ENCODE peak calls at places on chromosome 20, in four cellular contexts. One of them, this sample, is unnamed.

GRCh38 chr20:50919567-50919966 is 11.7 kb downstream of the ADNP start:
- DNase-seq in K562: no peak
- DNase-seq in HepG2: no peak
- DNase-seq in H1: no peak
- DNase-seq in this sample: peak; percentile 62

GRCh38 chr20:64084209-64085152 is at the start of gene LKAAEAR1:
- DNase-seq in K562: no peak
- DNase-seq in HepG2: no peak
- DNase-seq in H1: peak; percentile 75
- DNase-seq in this sample: no peak

GRCh38 chr20:58623579-58624473 is 27.3 kb upstream of the STX16 start:
- DNase-seq in K562: peak; percentile 89
- DNase-seq in HepG2: peak; percentile 68
- DNase-seq in H1: no peak
- DNase-seq in this sample: peak; percentile 94

GRCh38 chr20:34127787-34128186 is 15.7 kb upstream of the EIF2S2 start:
- DNase-seq in K562: no peak
- DNase-seq in HepG2: no peak
- DNase-seq in H1: no peak
- DNase-seq in this sample: no peak

GRCh38 chr20:37873909-37874308 is 29.0 kb upstream of the VSTM2L start:
- DNase-seq in K562: no peak
- DNase-seq in HepG2: no peak
- DNase-seq in H1: no peak
- DNase-seq in this sample: no peak

GRCh38 chr20:37954205-37954604 is 51.3 kb downstream of the VSTM2L start:
- DNase-seq in K562: no peak
- DNase-seq in HepG2: no peak
- DNase-seq in H1: peak; percentile 29
- DNase-seq in this sample: no peak

GRCh38 chr20:63009988-63010769 is 3.4 kb upstream of the BHLHE23 start:
- DNase-seq in K562: peak; percentile 35
- DNase-seq in HepG2: no peak
- DNase-seq in H1: no peak
- DNase-seq in this sample: no peak

GRCh38 chr20:43409041-43409913 is 48.4 kb upstream of the SRSF6 start:
- DNase-seq in K562: peak; percentile 25
- DNase-seq in HepG2: peak; percentile 50
- DNase-seq in H1: peak; percentile 63
- DNase-seq in this sample: no peak

GRCh38 chr20:4813076-4813838 is 91.5 kb downstream of the PRND start:
- DNase-seq in K562: no peak
- DNase-seq in HepG2: no peak
- DNase-seq in H1: no peak
- DNase-seq in this sample: no peak

GRCh38 chr20:35700625-35701148 is 1.5 kb downstream of the ROMO1 start:
- DNase-seq in K562: no peak
- DNase-seq in HepG2: no peak
- DNase-seq in H1: no peak
- DNase-seq in this sample: no peak

GRCh38 chr20:663315-664090 is 10.5 kb upstream of the SRXN1 start:
- DNase-seq in K562: no peak
- DNase-seq in HepG2: no peak
- DNase-seq in H1: peak; percentile 74
- DNase-seq in this sample: no peak

GRCh38 chr20:44069203-44069931 is 117.6 kb downstream of the JPH2 start:
- DNase-seq in K562: no peak
- DNase-seq in HepG2: no peak
- DNase-seq in H1: peak; percentile 22
- DNase-seq in this sample: no peak

GRCh38 chr20:38127011-38127621 is 38.0 kb downstream of the TGM2 start:
- DNase-seq in K562: peak; percentile 45
- DNase-seq in HepG2: no peak
- DNase-seq in H1: no peak
- DNase-seq in this sample: peak; percentile 52

GRCh38 chr20:40511478-40511877 is 177.6 kb downstream of the MAFB start:
- DNase-seq in K562: no peak
- DNase-seq in HepG2: no peak
- DNase-seq in H1: no peak
- DNase-seq in this sample: no peak

GRCh38 chr20:7272512-7272911 is 505.0 kb downstream of the BMP2 start:
- DNase-seq in K562: no peak
- DNase-seq in HepG2: no peak
- DNase-seq in H1: no peak
- DNase-seq in this sample: no peak

GRCh38 chr20:1893721-1894470 is 1.3 kb upstream of the SIRPA start:
- DNase-seq in K562: no peak
- DNase-seq in HepG2: peak; percentile 53
- DNase-seq in H1: peak; percentile 79
- DNase-seq in this sample: peak; percentile 65

GRCh38 chr20:62768815-62769287 is 27.4 kb upstream of the MRGBP start:
- DNase-seq in K562: no peak
- DNase-seq in HepG2: no peak
- DNase-seq in H1: no peak
- DNase-seq in this sample: no peak

GRCh38 chr20:63360850-63361497 is at the start of gene CHRNA4:
- DNase-seq in K562: no peak
- DNase-seq in HepG2: no peak
- DNase-seq in H1: peak; percentile 79
- DNase-seq in this sample: peak; percentile 38

GRCh38 chr20:51500311-51500710 is 42.2 kb downstream of the NFATC2 start:
- DNase-seq in K562: peak; percentile 57
- DNase-seq in HepG2: no peak
- DNase-seq in H1: no peak
- DNase-seq in this sample: no peak

GRCh38 chr20:45257161-45257560 is 2.8 kb upstream of the SLPI start:
- DNase-seq in K562: no peak
- DNase-seq in HepG2: no peak
- DNase-seq in H1: no peak
- DNase-seq in this sample: no peak

GRCh38 chr20:32356935-32357868 is 929 bp upstream of the ASXL1 start:
- DNase-seq in K562: no peak
- DNase-seq in HepG2: peak; percentile 76
- DNase-seq in H1: no peak
- DNase-seq in this sample: no peak

DNA sequence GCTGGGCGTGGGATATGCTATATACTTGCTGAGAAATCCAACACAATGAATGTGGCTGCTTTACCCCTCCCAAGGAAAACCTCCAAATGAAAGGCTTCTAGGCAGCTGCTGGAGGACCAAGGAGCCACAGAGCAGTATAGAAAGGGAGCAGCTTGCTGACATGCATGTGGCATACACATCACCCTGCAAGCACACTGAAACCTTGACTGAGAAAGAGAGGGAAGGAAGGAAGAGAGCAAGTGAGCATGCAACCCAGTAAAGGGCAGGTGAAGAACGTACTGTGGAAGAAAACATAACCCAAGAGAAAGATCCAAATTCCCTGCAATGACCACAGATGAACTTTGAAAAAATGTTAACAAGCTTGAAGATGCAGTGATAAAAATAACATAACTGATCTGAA is 543.0 kb downstream of the KIF16B start:
- DNase-seq in K562: no peak
- DNase-seq in HepG2: no peak
- DNase-seq in H1: no peak
- DNase-seq in this sample: no peak
- TF ChIP-seq RNF2 in K562: no peak
- TF ChIP-seq RNF2 in HepG2: no peak
- TF ChIP-seq RNF2 in H1: no peak
- TF ChIP-seq RNF2 in this sample: no peak

GRCh38 chr20:41523857-41524256 is 94.3 kb downstream of the CHD6 start:
- DNase-seq in K562: no peak
- DNase-seq in HepG2: no peak
- DNase-seq in H1: no peak
- DNase-seq in this sample: no peak

GRCh38 chr20:41530923-41531322 is 87.3 kb downstream of the CHD6 start:
- DNase-seq in K562: no peak
- DNase-seq in HepG2: no peak
- DNase-seq in H1: no peak
- DNase-seq in this sample: no peak

GRCh38 chr20:41526327-41526726 is 91.8 kb downstream of the CHD6 start:
- DNase-seq in K562: no peak
- DNase-seq in HepG2: no peak
- DNase-seq in H1: no peak
- DNase-seq in this sample: no peak

DNA sequence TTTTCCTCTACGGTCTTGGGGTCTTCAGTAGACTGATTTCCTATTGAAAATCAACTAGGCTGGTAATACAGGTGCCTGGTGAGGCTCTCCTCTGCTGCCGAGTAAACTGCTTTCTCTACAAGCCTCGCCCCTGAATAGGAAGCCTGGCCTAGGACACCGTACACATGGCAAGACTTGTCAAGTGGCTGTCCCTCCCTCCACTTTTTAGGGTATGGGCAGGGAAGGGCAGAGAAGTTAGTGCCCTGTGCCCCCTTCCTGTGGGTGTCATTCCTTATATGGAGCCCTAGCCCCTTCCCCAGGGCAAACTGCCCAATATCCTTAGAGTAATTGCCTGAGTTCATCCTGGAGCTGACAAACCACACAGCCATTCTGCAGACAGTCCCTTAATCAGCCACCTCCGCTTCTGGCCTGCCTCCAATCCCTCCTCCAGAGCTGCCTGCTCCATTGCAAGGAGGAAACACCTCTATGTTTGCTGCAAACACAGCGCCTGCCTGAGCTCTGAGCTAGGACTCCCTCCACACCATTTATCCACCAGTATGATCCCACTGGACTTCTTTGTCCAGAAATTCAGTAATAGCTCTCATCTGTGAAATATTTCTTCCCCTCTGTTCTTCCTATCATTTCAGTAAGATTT is 93.1 kb downstream of the CHD6 start:
- DNase-seq in K562: no peak
- DNase-seq in HepG2: no peak
- DNase-seq in H1: no peak
- DNase-seq in this sample: no peak
- TF ChIP-seq RNF2 in K562: no peak
- TF ChIP-seq RNF2 in HepG2: no peak
- TF ChIP-seq RNF2 in H1: no peak
- TF ChIP-seq RNF2 in this sample: no peak

DNA sequence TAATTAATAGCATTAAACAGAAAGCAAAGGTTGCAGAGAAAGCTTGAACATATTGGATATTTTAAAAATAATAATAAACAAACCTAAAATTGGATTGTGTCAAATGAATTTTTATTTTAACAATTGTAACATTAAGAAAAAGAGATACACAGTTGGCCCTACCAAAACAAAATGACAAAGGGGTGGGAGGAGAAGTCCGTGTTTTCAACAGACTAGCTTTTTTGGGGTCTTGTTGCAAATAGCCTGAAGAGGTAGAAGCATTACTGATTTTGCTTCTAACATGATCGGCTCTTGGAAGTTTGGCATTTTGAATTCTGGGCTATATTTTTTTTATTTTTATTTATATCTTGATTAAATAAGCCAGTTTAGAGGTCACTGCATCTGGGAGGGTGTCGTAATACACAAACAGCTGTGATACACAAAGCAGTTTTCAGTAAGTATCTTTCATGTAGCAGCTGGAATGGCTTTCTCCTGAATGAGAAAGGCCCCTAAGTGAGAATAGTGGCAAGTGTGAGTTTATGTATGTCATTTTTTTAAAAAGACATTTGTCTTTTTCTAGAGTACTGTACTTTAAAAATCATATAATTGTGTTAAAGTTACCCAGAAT is 85.5 kb upstream of the ZNF217 start:
- DNase-seq in K562: no peak
- DNase-seq in HepG2: peak; percentile 35
- DNase-seq in H1: no peak
- DNase-seq in this sample: no peak
- TF ChIP-seq RNF2 in K562: no peak
- TF ChIP-seq RNF2 in HepG2: no peak
- TF ChIP-seq RNF2 in H1: no peak
- TF ChIP-seq RNF2 in this sample: no peak

GRCh38 chr20:9369557-9369956 is 144.8 kb upstream of the LAMP5 start:
- DNase-seq in K562: no peak
- DNase-seq in HepG2: no peak
- DNase-seq in H1: no peak
- DNase-seq in this sample: no peak

GRCh38 chr20:9374480-9374879 is 139.9 kb upstream of the LAMP5 start:
- DNase-seq in K562: no peak
- DNase-seq in HepG2: no peak
- DNase-seq in H1: no peak
- DNase-seq in this sample: no peak

GRCh38 chr20:9375221-9375681 is 139.1 kb upstream of the LAMP5 start:
- DNase-seq in K562: no peak
- DNase-seq in HepG2: no peak
- DNase-seq in H1: no peak
- DNase-seq in this sample: no peak

GRCh38 chr20:9377007-9377406 is 137.4 kb upstream of the LAMP5 start:
- DNase-seq in K562: no peak
- DNase-seq in HepG2: no peak
- DNase-seq in H1: no peak
- DNase-seq in this sample: no peak

DNA sequence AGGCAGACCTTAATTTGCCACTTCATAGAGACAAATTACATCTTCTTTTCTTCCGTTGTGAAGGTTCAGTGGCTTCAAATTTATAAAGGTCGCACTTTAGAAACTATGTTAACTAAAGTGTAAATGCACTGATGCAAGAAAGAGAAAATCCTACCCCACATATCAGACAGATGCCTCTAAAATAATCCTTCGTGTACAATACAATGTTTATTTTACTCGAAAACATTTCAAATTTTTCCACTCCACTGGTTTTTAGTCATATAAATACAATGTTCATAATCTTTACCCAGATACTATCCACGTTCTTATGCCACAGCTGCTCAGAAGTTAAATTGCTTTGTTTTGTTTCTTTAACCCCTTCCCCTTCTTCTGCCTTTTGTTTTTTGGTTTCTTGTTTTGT is 140.3 kb upstream of the LAMP5 start:
- DNase-seq in K562: no peak
- DNase-seq in HepG2: no peak
- DNase-seq in H1: no peak
- DNase-seq in this sample: no peak
- TF ChIP-seq RNF2 in K562: no peak
- TF ChIP-seq RNF2 in HepG2: no peak
- TF ChIP-seq RNF2 in H1: no peak
- TF ChIP-seq RNF2 in this sample: no peak

This sample was measured in A549.